ENCODE peak calls at places on chromosomes 1 and 21, in four cellular contexts. P is psoas muscle, U is astrocyte, O is WERI-Rb-1. A is an unnamed sample.

GRCh38 chr1:114315601-114316000 is 161.9 kb upstream of the SYT6 start:
- DNase-seq in U (no peak), O (no peak), P (no peak), A (no peak)

GRCh38 chr1:67630438-67631045 is 54.5 kb upstream of the GADD45A start:
- DNase-seq in P (no peak), U (no peak), O (no peak), A (no peak)

GRCh38 chr1:245258271-245258920 is 103.6 kb downstream of the KIF26B start:
- DNase-seq in O (no peak), P (no peak), U (no peak), A (peak)

GRCh38 chr1:101295212-101295611 is 58.4 kb downstream of the S1PR1 start:
- DNase-seq in P (no peak), U (no peak), O (no peak), A (no peak)

GRCh38 chr1:112798293-112798692 is 83.2 kb upstream of the PPM1J start:
- DNase-seq in U (no peak), O (peak), P (no peak), A (no peak)

GRCh38 chr1:228236744-228237143 is 28.9 kb downstream of the OBSCN start:
- DNase-seq in P (peak), O (peak), U (peak), A (peak)

GRCh38 chr1:71273326-71273725 is 192.5 kb upstream of the ZRANB2 start:
- DNase-seq in O (no peak), P (no peak), U (no peak), A (no peak)

GRCh38 chr1:2165636-2166035 is 28.9 kb downstream of the FAAP20 start:
- DNase-seq in P (no peak), O (no peak), U (no peak), A (no peak)

GRCh38 chr1:227779021-227779441 is 36.4 kb upstream of the PRSS38 start:
- DNase-seq in P (no peak), U (no peak), O (no peak), A (no peak)

GRCh38 chr1:204453141-204453772 is 41.3 kb downstream of the PIK3C2B start:
- DNase-seq in P (no peak), U (no peak), O (no peak), A (no peak)

GRCh38 chr1:228837817-228838716 is 102.8 kb downstream of the RHOU start:
- DNase-seq in O (no peak), U (peak), P (no peak), A (peak)

GRCh38 chr1:1361982-1362423 is 3.6 kb upstream of the MXRA8 start:
- DNase-seq in U (peak), P (peak), O (no peak), A (peak)

GRCh38 chr1:27402349-27402754 is 9.9 kb downstream of the GPR3 start:
- DNase-seq in P (peak), O (peak), U (no peak), A (peak)

GRCh38 chr1:229171934-229172333 is 99.0 kb upstream of the RAB4A start:
- DNase-seq in U (no peak), P (no peak), O (no peak), A (no peak)

GRCh38 chr1:241269116-241269515 is 87.9 kb downstream of the RGS7 start:
- DNase-seq in O (no peak), P (no peak), U (no peak), A (no peak)

GRCh38 chr1:204943495-204943894 is 72.8 kb downstream of the NFASC start:
- DNase-seq in O (no peak), U (no peak), P (no peak), A (no peak)

GRCh38 chr21:36073181-36073580 is 3.4 kb downstream of the CBR1 start:
- DNase-seq in P (no peak), U (no peak), O (no peak), A (no peak)

GRCh38 chr1:229693124-229693523 is 67.1 kb downstream of the URB2 start:
- DNase-seq in P (no peak), U (no peak), O (no peak), A (no peak)

A was measured in iris pigment epithelial cell.